ENCODE peak calls at places on chromosome 21, in six cellular contexts. U is GM12878, L is A549, Q is H1, A is K562, D is endothelial cell of umbilical vein. V is an unnamed sample.

GRCh38 chr21:18245493-18245967 is 897 bp downstream of the CHODL start:
- DNase-seq in U (no peak), L (no peak), Q (peak; percentile 51), A (no peak), D (no peak), V (no peak)

GRCh38 chr21:38930838-38931237 is 125.1 kb downstream of the ETS2 start:
- DNase-seq in U (no peak), L (no peak), Q (no peak), A (no peak), D (no peak), V (peak; percentile 91)

GRCh38 chr21:42554251-42554937 is 40.7 kb downstream of the SLC37A1 start:
- DNase-seq in U (no peak), L (no peak), Q (no peak), A (no peak), D (no peak), V (no peak)

GRCh38 chr21:31293986-31294385 is 50.1 kb downstream of the TIAM1 start:
- DNase-seq in U (no peak), L (no peak), Q (no peak), A (no peak), D (peak; percentile 13), V (no peak)

GRCh38 chr21:41466024-41466820 is 40.2 kb downstream of the MX1 start:
- DNase-seq in U (no peak), L (no peak), Q (no peak), A (no peak), D (no peak), V (no peak)

GRCh38 chr21:41825216-41825615 is 53.9 kb downstream of the PRDM15 start:
- DNase-seq in U (no peak), L (no peak), Q (no peak), A (no peak), D (no peak), V (no peak)

GRCh38 chr21:17612565-17613241 is at the start of gene BTG3:
- DNase-seq in U (no peak), L (peak; percentile 35), Q (peak; percentile 88), A (peak; percentile 97), D (peak; percentile 67), V (peak; percentile 59)

GRCh38 chr21:31283025-31283424 is 61.0 kb downstream of the TIAM1 start:
- DNase-seq in U (no peak), L (no peak), Q (no peak), A (no peak), D (no peak), V (no peak)

GRCh38 chr21:38751379-38752050 is 54.2 kb upstream of the ETS2 start:
- DNase-seq in U (no peak), L (no peak), Q (no peak), A (no peak), D (peak; percentile 30), V (peak; percentile 92)

GRCh38 chr21:39774252-39774651 is 29.3 kb downstream of the IGSF5 start:
- DNase-seq in U (no peak), L (no peak), Q (no peak), A (no peak), D (no peak), V (no peak)

GRCh38 chr21:38760762-38761155 is 45.0 kb upstream of the ETS2 start:
- DNase-seq in U (no peak), L (no peak), Q (no peak), A (no peak), D (no peak), V (no peak)

GRCh38 chr21:46480466-46480865 is 21.8 kb downstream of the DIP2A start:
- DNase-seq in U (no peak), L (no peak), Q (no peak), A (no peak), D (no peak), V (no peak)

GRCh38 chr21:18443686-18444085 is 40.1 kb upstream of the TMPRSS15 start:
- DNase-seq in U (no peak), L (no peak), Q (no peak), A (no peak), D (no peak), V (no peak)

GRCh38 chr21:39182016-39182415 is 1.2 kb downstream of the PSMG1 start:
- DNase-seq in U (no peak), L (no peak), Q (no peak), A (no peak), D (peak; percentile 17), V (peak; percentile 20)

GRCh38 chr21:31660134-31660565 is 657 bp downstream of the SOD1 start:
- DNase-seq in U (no peak), L (peak; percentile 7), Q (no peak), A (no peak), D (peak; percentile 30), V (peak; percentile 53)

GRCh38 chr21:29638761-29639327 is 301.0 kb downstream of the GRIK1 start:
- DNase-seq in U (no peak), L (no peak), Q (no peak), A (no peak), D (no peak), V (no peak)

GRCh38 chr21:37087188-37087587 is 14.1 kb downstream of the TTC3 start:
- DNase-seq in U (no peak), L (no peak), Q (no peak), A (no peak), D (peak; percentile 31), V (peak; percentile 47)

GRCh38 chr21:35376406-35377135 is 327.5 kb upstream of the RUNX1 start:
- DNase-seq in U (no peak), L (no peak), Q (no peak), A (no peak), D (peak; percentile 15), V (no peak)

GRCh38 chr21:42086969-42087368 is 15.9 kb downstream of the UMODL1 start:
- DNase-seq in U (no peak), L (no peak), Q (no peak), A (no peak), D (no peak), V (no peak)

DNA sequence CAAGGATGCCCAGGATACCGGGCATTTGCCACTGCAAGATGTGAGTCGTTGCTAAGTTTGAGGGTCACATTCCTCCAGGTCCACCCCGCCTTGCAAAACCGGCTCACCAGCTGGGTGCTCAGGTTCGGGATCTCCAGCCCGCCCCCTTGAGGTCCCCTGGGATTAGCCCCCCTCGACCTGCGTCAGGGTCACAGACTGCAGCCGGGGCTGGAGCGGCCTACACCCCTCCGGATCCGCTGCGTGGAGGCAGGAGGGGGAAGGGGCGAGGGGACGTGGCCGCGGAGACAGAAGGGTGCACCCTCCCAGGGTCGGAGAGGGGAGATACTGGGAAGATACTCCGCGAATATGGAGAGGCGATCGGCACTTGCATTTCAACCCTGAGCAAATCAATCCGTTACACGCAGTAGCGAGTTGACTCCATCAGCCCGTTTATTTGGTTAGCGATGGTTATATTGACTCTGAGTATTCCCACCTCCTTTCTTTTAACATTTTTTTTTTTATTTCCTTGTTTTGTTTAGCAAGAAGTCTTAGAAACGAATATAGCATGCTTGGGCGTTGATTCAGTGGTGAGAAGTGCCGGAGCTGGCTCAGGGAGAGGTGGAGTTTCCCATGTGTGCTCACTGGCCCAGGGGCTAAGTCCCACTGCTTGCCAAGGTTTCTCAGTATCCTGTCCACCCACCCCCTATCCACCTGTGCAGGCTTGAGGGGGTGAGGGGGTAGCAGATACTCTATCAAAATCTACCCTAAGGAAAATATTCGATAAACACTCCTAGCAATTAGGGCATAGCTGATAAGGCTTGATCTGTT is 983 bp downstream of the IFNAR2 start:
- DNase-seq in U (no peak), L (peak; percentile 40), Q (no peak), A (peak; percentile 68), D (peak; percentile 83), V (peak; percentile 74)
- TF ChIP-seq CTCF in U (peak; percentile 11), L (no peak), Q (peak; percentile 35), A (peak; percentile 34), D (peak; percentile 25), V (no peak)

GRCh38 chr21:14975136-14975905 is 89.5 kb downstream of the NRIP1 start:
- DNase-seq in U (no peak), L (no peak), Q (no peak), A (no peak), D (no peak), V (no peak)
- H3K4me3 ChIP-seq in U (no peak overlapping the region), L (no peak overlapping the region), Q (no peak overlapping the region), A (no peak overlapping the region), D (no peak overlapping the region), V (no peak overlapping the region)

GRCh38 chr21:28086861-28087581 is 905.7 kb downstream of the LTN1 start:
- DNase-seq in U (no peak), L (no peak), Q (no peak), A (no peak), D (no peak), V (no peak)

GRCh38 chr21:28091500-28091899 is 901.2 kb downstream of the LTN1 start:
- DNase-seq in U (no peak), L (no peak), Q (no peak), A (no peak), D (no peak), V (no peak)

GRCh38 chr21:28084951-28085350 is 907.7 kb downstream of the LTN1 start:
- DNase-seq in U (no peak), L (no peak), Q (no peak), A (no peak), D (no peak), V (no peak)

GRCh38 chr21:28090546-28090945 is 902.1 kb downstream of the LTN1 start:
- DNase-seq in U (no peak), L (no peak), Q (no peak), A (no peak), D (no peak), V (no peak)

GRCh38 chr21:28089599-28090421 is 902.9 kb downstream of the LTN1 start:
- DNase-seq in U (no peak), L (no peak), Q (no peak), A (no peak), D (no peak), V (no peak)
- TF ChIP-seq MAX in U (no peak), L (no peak), Q (no peak), A (no peak), D (no peak), V (no peak)

GRCh38 chr21:45405271-45405818 is 380 bp downstream of the COL18A1 start:
- DNase-seq in U (no peak), L (peak; percentile 43), Q (no peak), A (peak; percentile 97), D (peak; percentile 41), V (no peak)

GRCh38 chr21:45407629-45408247 is 2.8 kb downstream of the COL18A1 start:
- DNase-seq in U (no peak), L (no peak), Q (no peak), A (no peak), D (no peak), V (no peak)

GRCh38 chr21:45405819-45406762 is 1.1 kb downstream of the COL18A1 start:
- DNase-seq in U (no peak), L (no peak), Q (no peak), A (no peak), D (peak; percentile 85), V (no peak)

GRCh38 chr21:45408271-45408791 is 3.4 kb downstream of the COL18A1 start:
- DNase-seq in U (no peak), L (no peak), Q (no peak), A (no peak), D (no peak), V (no peak)

DNA sequence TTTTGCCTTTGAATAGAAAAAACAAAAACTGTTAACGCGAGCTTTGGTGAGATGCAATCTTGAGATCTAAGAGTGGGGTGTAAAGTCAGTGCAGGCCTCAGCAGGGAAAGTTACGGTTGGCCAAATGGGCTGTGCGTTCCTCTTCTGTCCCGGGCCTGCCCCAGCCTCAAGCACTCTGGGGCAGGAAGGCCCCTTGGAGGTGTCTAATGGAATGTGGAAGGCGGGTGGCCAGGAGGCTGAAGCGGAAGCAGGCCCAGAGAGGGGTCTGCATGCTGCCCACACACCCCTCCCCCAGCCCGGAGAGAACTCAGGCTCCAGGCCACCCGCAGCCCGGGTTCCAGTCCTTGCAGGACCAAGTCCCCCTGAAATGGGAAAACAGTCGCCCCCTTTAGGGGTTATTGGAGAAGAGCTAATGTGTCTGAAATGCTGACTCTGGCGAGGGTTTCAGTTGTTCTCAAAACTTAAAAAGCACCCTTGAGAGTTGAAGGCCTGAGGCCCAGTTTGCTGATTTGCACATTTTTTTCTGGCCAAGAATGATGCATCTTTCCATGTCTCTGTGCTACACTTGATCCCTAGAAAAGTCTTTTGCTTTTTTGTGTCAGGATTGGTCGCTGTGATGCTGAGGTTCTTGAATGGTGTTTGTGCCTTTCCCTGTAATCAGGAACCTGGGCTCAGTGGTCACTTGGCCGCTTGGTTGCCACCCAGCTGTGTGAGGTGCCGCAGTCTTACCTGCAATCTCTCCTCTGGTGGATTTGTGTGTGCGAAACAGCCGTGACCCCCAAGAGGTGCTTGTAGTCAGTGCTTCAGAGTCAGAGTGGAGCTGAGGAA is 2.0 kb downstream of the COL18A1 start:
- DNase-seq in U (no peak), L (no peak), Q (peak; percentile 81), A (no peak), D (peak; percentile 21), V (no peak)
- TF ChIP-seq CTCF in U (no peak), L (no peak), Q (peak; percentile 46), A (no peak), D (peak; percentile 2), V (no peak)